ENCODE peak calls at places on chromosomes 12 and 14, in six cellular contexts. N, G, Y, T, D and U are unnamed samples.

GRCh38 chr12:34292736-34293625 is 270.7 kb downstream of the ALG10 start:
- DNase-seq in T (no peak), G (no peak), N (no peak), Y (no peak), D (no peak), U (no peak)

GRCh38 chr12:15001733-15002471 is 29.1 kb downstream of the PDE6H start:
- DNase-seq in N (peak), G (no peak), T (peak), D (no peak), Y (no peak), U (no peak)

GRCh38 chr12:119444462-119445044 is 110.0 kb downstream of the CCDC60 start:
- DNase-seq in T (peak), D (no peak), Y (no peak), G (no peak), N (peak), U (no peak)

GRCh38 chr12:57063991-57064725 is 14.2 kb upstream of the MYO1A start:
- DNase-seq in D (peak), Y (no peak), T (no peak), G (no peak), N (no peak), U (no peak)

GRCh38 chr14:100083706-100084105 is 18.5 kb downstream of the EVL start:
- DNase-seq in N (no peak), G (no peak), T (no peak), D (no peak), Y (no peak), U (peak)

GRCh38 chr12:108576660-108577234 is 14.4 kb downstream of the ISCU start:
- DNase-seq in N (no peak), T (no peak), G (no peak), Y (no peak), D (no peak), U (no peak)

GRCh38 chr12:49970030-49970429 is 2.7 kb upstream of the AQP6 start:
- DNase-seq in D (no peak), G (no peak), T (no peak), Y (no peak), N (no peak), U (no peak)

GRCh38 chr14:45198551-45198950 is 54.5 kb downstream of the MIS18BP1 start:
- DNase-seq in Y (no peak), D (no peak), T (peak), G (no peak), N (no peak), U (peak)

GRCh38 chr12:131114942-131115584 is 161.4 kb downstream of the ADGRD1 start:
- DNase-seq in T (peak), N (no peak), G (no peak), Y (no peak), D (no peak), U (no peak)

GRCh38 chr12:131865196-131865875 is 29.1 kb upstream of the ULK1 start:
- DNase-seq in N (no peak), T (peak), G (no peak), D (no peak), Y (peak), U (no peak)

GRCh38 chr12:71636704-71637115 is 26.9 kb downstream of the ZFC3H1 start:
- DNase-seq in N (no peak), D (no peak), Y (no peak), T (peak), G (no peak), U (peak)

GRCh38 chr14:76780875-76781647 is 19.8 kb downstream of the VASH1 start:
- DNase-seq in Y (no peak), T (no peak), N (peak), G (no peak), D (no peak), U (no peak)

GRCh38 chr14:21191809-21192446 is 36.1 kb upstream of the OR5AU1 start:
- DNase-seq in N (peak), D (peak), T (peak), G (peak), Y (no peak), U (no peak)

GRCh38 chr12:57939291-57939690 is 2.1 kb upstream of the ATP23 start:
- DNase-seq in D (no peak), Y (no peak), G (no peak), N (no peak), T (no peak), U (no peak)

GRCh38 chr12:80269953-80270552 is 170.7 kb downstream of the OTOGL start:
- DNase-seq in Y (no peak), G (no peak), D (no peak), T (peak), N (no peak), U (no peak)

GRCh38 chr14:35390577-35391387 is 13.8 kb downstream of the NFKBIA start:
- DNase-seq in T (peak), G (no peak), Y (no peak), D (no peak), N (no peak), U (no peak)

GRCh38 chr12:110932048-110932447 is 11.7 kb upstream of the MYL2 start:
- DNase-seq in G (no peak), T (peak), N (peak), D (no peak), Y (no peak), U (no peak)

GRCh38 chr12:119807380-119807779 is 69.7 kb downstream of the CIT start:
- DNase-seq in Y (no peak), T (no peak), G (no peak), N (no peak), D (no peak), U (no peak)

GRCh38 chr12:109111775-109112491 is 4.5 kb upstream of the ACACB start:
- DNase-seq in D (peak), Y (no peak), G (peak), T (peak), N (peak), U (no peak)